ENCODE peak calls at places on chromosomes 7 and 10, in nine cellular contexts. E, U, I, Q, N, X, S, M and L are unnamed samples.
A peak's percentile ranks its signal among the peaks of the same experiment; 100 is the strongest.

GRCh38 chr10:12720217-12720981 is 281.1 kb downstream of the CCDC3 start:
- DNase-seq in E (no peak), U (peak; percentile 94), I (peak; percentile 81), Q (peak; percentile 73), N (peak; percentile 37), X (peak; percentile 95), S (no peak), M (no peak), L (no peak)

GRCh38 chr10:125514206-125515162 is 168.5 kb downstream of the TEX36 start:
- DNase-seq in E (no peak), U (no peak), I (no peak), Q (no peak), N (no peak), X (no peak), S (no peak), M (no peak), L (no peak)

GRCh38 chr10:97408496-97408992 is 7.4 kb upstream of the RRP12 start:
- DNase-seq in E (no peak), U (no peak), I (no peak), Q (no peak), N (no peak), X (no peak), S (no peak), M (no peak), L (no peak)

GRCh38 chr10:82245157-82245556 is 370.2 kb downstream of the NRG3 start:
- DNase-seq in E (no peak), U (no peak), I (no peak), Q (no peak), N (no peak), X (no peak), S (no peak), M (peak; percentile 32), L (no peak)

GRCh38 chr7:147833549-147833948 is 757.0 kb upstream of the C7orf33 start:
- DNase-seq in E (no peak), U (no peak), I (no peak), Q (no peak), N (no peak), X (no peak), S (no peak), M (peak; percentile 63), L (no peak)

GRCh38 chr10:122149607-122150505 is 121.2 kb upstream of the BTBD16 start:
- DNase-seq in E (no peak), U (no peak), I (peak; percentile 82), Q (peak; percentile 84), N (no peak), X (peak; percentile 91), S (no peak), M (peak; percentile 35), L (no peak)

GRCh38 chr10:30980951-30981616 is 50.6 kb downstream of the ZNF438 start:
- DNase-seq in E (peak; percentile 29), U (peak; percentile 88), I (peak; percentile 45), Q (no peak), N (no peak), X (no peak), S (no peak), M (no peak), L (no peak)

GRCh38 chr10:43461950-43462349 is 25.0 kb downstream of the ZNF487 start:
- DNase-seq in E (peak; percentile 63), U (peak; percentile 81), I (no peak), Q (peak; percentile 17), N (peak; percentile 38), X (no peak), S (peak; percentile 41), M (peak; percentile 94), L (no peak)

GRCh38 chr10:54139819-54140428 is 661.1 kb downstream of the PCDH15 start:
- DNase-seq in E (no peak), U (no peak), I (no peak), Q (no peak), N (no peak), X (no peak), S (no peak), M (peak; percentile 20), L (no peak)

GRCh38 chr10:47195274-47195885 is 104.6 kb upstream of the GDF10 start:
- DNase-seq in E (no peak), U (no peak), I (no peak), Q (no peak), N (peak; percentile 63), X (no peak), S (no peak), M (no peak), L (no peak)

GRCh38 chr7:87148332-87148955 is 3.8 kb upstream of the DMTF1 start:
- DNase-seq in E (no peak), U (peak; percentile 59), I (no peak), Q (no peak), N (no peak), X (no peak), S (no peak), M (peak; percentile 65), L (no peak)

GRCh38 chr10:88791924-88792323 is 10.6 kb upstream of the LIPM start:
- DNase-seq in E (no peak), U (peak; percentile 13), I (no peak), Q (peak; percentile 42), N (peak; percentile 9), X (no peak), S (peak; percentile 35), M (peak; percentile 85), L (no peak)